ENCODE peak calls at places on chromosomes 7 and 10, in ten cellular contexts. R, Z, O, T, D, B, A, H, S and V are unnamed samples. For H3K4me1, H3K36me3 and H3K27me3, the result is how much of the 10 kb centered on the place peaks cover.

GRCh38 chr10:48551796-48552591 is 52.9 kb downstream of the ARHGAP22 start:
- DNase-seq in R (no peak), Z (peak), O (peak), T (peak), D (peak), B (peak), A (peak), H (no peak), S (peak), V (peak)

GRCh38 chr7:20588678-20589077 is 26.8 kb upstream of the ABCB5 start:
- DNase-seq in R (no peak), Z (no peak), O (no peak), T (no peak), D (no peak), B (no peak), A (no peak), H (no peak), S (no peak), V (no peak)

GRCh38 chr10:92045641-92046106 is 122.1 kb downstream of the BTAF1 start:
- DNase-seq in R (no peak), Z (no peak), O (no peak), T (no peak), D (peak), B (no peak), A (no peak), H (no peak), S (peak), V (no peak)

GRCh38 chr7:158827411-158828342 is 1.6 kb downstream of the ESYT2 start:
- DNase-seq in R (no peak), Z (no peak), O (peak), T (no peak), D (no peak), B (peak), A (peak), H (no peak), S (no peak), V (no peak)

GRCh38 chr7:35253680-35254495 is at the start of gene TBX20:
- DNase-seq in R (no peak), Z (no peak), O (peak), T (peak), D (peak), B (peak), A (peak), H (peak), S (peak), V (peak)

GRCh38 chr7:91357929-91358328 is 93.7 kb downstream of the FZD1 start:
- DNase-seq in R (no peak), Z (no peak), O (no peak), T (no peak), D (no peak), B (no peak), A (peak), H (no peak), S (no peak), V (no peak)

GRCh38 chr7:2271273-2272026 is 29.4 kb downstream of the NUDT1 start:
- DNase-seq in R (no peak), Z (no peak), O (no peak), T (no peak), D (no peak), B (no peak), A (no peak), H (no peak), S (peak), V (no peak)

GRCh38 chr10:71191459-71192113 is 20.8 kb upstream of the UNC5B start:
- DNase-seq in R (no peak), Z (no peak), O (no peak), T (no peak), D (no peak), B (no peak), A (no peak), H (no peak), S (peak), V (peak)

GRCh38 chr10:61754553-61755540 is 92.1 kb downstream of the CABCOCO1 start:
- DNase-seq in R (no peak), Z (no peak), O (no peak), T (no peak), D (no peak), B (peak), A (peak), H (no peak), S (no peak), V (no peak)

GRCh38 chr10:80357804-80358125 is 1.2 kb downstream of the DYDC2 start:
- DNase-seq in R (no peak), Z (no peak), O (no peak), T (no peak), D (no peak), B (no peak), A (no peak), H (no peak), S (no peak), V (no peak)

GRCh38 chr7:130379551-130380120 is 658 bp upstream of the CPA1 start:
- DNase-seq in R (no peak), Z (no peak), O (no peak), T (no peak), D (peak), B (no peak), A (no peak), H (no peak), S (peak), V (no peak)

GRCh38 chr7:69941077-69941476 is 342.8 kb downstream of the AUTS2 start:
- DNase-seq in R (no peak), Z (no peak), O (no peak), T (no peak), D (no peak), B (no peak), A (no peak), H (no peak), S (no peak), V (no peak)

GRCh38 chr10:62562795-62563194 is 188.6 kb downstream of the ZNF365 start:
- DNase-seq in R (no peak), Z (no peak), O (no peak), T (no peak), D (no peak), B (no peak), A (no peak), H (no peak), S (no peak), V (no peak)

GRCh38 chr7:4226166-4226857 is 455.8 kb upstream of the FOXK1 start:
- DNase-seq in R (peak), Z (peak), O (no peak), T (no peak), D (no peak), B (no peak), A (no peak), H (no peak), S (peak), V (no peak)

GRCh38 chr10:22042557-22043326 is 39.2 kb upstream of the DNAJC1 start:
- DNase-seq in R (no peak), Z (peak), O (peak), T (no peak), D (peak), B (no peak), A (no peak), H (no peak), S (peak), V (no peak)

GRCh38 chr10:128274938-128275337 is 148.7 kb upstream of the MKI67 start:
- DNase-seq in R (no peak), Z (no peak), O (peak), T (peak), D (peak), B (no peak), A (peak), H (no peak), S (no peak), V (peak)

GRCh38 chr7:112202819-112203218 is 3.4 kb downstream of the DOCK4 start:
- DNase-seq in R (peak), Z (no peak), O (peak), T (peak), D (no peak), B (no peak), A (peak), H (peak), S (no peak), V (peak)

GRCh38 chr10:36677170-36677768 is 448.1 kb upstream of the ANKRD30A start:
- DNase-seq in R (no peak), Z (no peak), O (no peak), T (no peak), D (no peak), B (peak), A (peak), H (no peak), S (no peak), V (no peak)

GRCh38 chr7:2759736-2760097 is 71.7 kb downstream of the AMZ1 start:
- DNase-seq in R (no peak), Z (no peak), O (no peak), T (no peak), D (no peak), B (no peak), A (no peak), H (peak), S (no peak), V (no peak)

GRCh38 chr10:70348228-70348850 is 34.1 kb downstream of the LRRC20 start:
- DNase-seq in R (no peak), Z (no peak), O (peak), T (peak), D (peak), B (no peak), A (peak), H (peak), S (peak), V (peak)

GRCh38 chr10:112006831-112007230 is 176.7 kb downstream of the GPAM start:
- DNase-seq in R (no peak), Z (no peak), O (no peak), T (no peak), D (no peak), B (no peak), A (no peak), H (no peak), S (no peak), V (no peak)

GRCh38 chr7:2508327-2509231 is 11.0 kb upstream of the LFNG start:
- DNase-seq in R (no peak), Z (no peak), O (no peak), T (no peak), D (no peak), B (peak), A (peak), H (no peak), S (peak), V (peak)

GRCh38 chr10:79397051-79397450 is 48.4 kb downstream of the ZCCHC24 start:
- DNase-seq in R (no peak), Z (no peak), O (no peak), T (no peak), D (no peak), B (no peak), A (no peak), H (no peak), S (no peak), V (no peak)

GRCh38 chr10:119383174-119383856 is 159.2 kb downstream of the RGS10 start:
- DNase-seq in R (no peak), Z (no peak), O (no peak), T (no peak), D (no peak), B (no peak), A (no peak), H (no peak), S (no peak), V (no peak)

GRCh38 chr7:81598951-81599350 is 170.9 kb downstream of the HGF start:
- DNase-seq in R (no peak), Z (no peak), O (no peak), T (no peak), D (no peak), B (no peak), A (no peak), H (no peak), S (no peak), V (no peak)

GRCh38 chr7:103811997-103812396 is 177.5 kb downstream of the RELN start:
- DNase-seq in R (peak), Z (no peak), O (peak), T (no peak), D (no peak), B (no peak), A (no peak), H (no peak), S (no peak), V (no peak)

GRCh38 chr10:125161570-125162139 is 1.3 kb upstream of the CTBP2 start:
- DNase-seq in R (no peak), Z (no peak), O (peak), T (peak), D (peak), B (peak), A (no peak), H (peak), S (no peak), V (no peak)

GRCh38 chr10:122852261-122852660 is 6.6 kb upstream of the CUZD1 start:
- DNase-seq in R (no peak), Z (no peak), O (no peak), T (no peak), D (no peak), B (no peak), A (no peak), H (no peak), S (peak), V (no peak)
- H3K4me1 ChIP-seq in R (under half), Z (under half), O (under half), T (under half), D (under half), B (under half), A (under half), H (under half), S (under half), V (under half)

DNA sequence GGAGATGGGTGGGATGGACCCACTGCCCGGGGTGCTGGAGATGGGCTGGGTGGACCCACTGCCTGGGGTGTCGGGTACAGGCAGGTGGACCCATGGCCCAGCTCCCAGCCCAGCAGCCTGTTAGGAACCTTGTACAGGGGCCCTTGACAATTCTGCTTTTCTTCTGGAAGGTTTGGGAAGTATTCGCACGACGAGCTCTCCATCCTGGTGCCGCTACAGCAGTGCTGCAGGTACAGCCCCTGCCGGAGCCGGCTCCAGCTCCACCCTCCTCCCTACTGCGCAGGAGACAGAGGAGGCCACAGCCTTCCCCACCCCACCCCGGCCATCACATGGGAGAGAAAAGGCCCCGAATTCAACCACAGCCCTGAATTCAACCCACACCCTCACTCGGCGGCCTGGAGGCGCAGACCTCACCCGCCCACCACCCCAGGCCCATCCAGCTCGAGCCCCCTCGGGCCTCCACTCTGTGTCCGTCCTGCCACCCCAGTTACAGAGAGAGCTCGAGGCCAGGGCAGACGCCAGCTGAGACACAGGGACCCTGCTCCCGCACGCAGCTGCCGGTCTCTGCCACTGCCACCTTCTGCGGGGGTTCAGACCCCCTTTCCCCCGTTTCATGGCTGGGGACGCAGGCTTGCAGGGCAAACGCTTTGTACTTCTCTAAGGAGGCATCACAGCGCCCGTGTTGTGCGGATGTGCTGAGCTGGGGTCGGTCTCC is 31.3 kb upstream of the FOXL3 start:
- DNase-seq in R (no peak), Z (no peak), O (no peak), T (no peak), D (no peak), B (no peak), A (no peak), H (no peak), S (no peak), V (no peak)
- H3K36me3 ChIP-seq in R (under half), Z (under half), O (under half), T (under half), D (under half), B (half or more), A (half or more), H (half or more), S (under half), V (under half)

DNA sequence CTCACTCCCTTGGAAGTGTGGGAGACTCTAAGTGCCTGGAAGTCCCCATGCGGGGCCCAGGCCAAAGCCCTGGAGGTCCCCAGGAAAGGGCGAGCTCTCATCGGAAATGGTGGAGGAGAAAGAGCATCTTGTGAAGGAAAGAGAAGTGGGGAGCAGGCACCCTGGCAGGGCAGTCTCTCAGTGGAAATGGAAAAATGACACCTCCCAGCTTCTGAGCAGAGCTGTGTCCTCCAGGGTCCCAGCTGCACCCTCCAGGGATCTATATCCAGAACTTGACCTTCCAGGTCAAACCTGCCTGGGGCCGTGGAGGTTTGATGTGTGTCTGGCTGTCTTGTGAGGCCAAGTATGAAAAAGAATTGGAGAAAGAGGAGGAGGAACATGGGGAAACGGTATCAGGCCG is 29.5 kb downstream of the PAX2 start:
- DNase-seq in R (no peak), Z (no peak), O (no peak), T (no peak), D (no peak), B (no peak), A (no peak), H (no peak), S (no peak), V (no peak)
- H3K27me3 ChIP-seq in R (under half), Z (under half), O (half or more), T (under half), D (under half), B (under half), A (half or more), H (under half), S (half or more), V (under half)

DNA sequence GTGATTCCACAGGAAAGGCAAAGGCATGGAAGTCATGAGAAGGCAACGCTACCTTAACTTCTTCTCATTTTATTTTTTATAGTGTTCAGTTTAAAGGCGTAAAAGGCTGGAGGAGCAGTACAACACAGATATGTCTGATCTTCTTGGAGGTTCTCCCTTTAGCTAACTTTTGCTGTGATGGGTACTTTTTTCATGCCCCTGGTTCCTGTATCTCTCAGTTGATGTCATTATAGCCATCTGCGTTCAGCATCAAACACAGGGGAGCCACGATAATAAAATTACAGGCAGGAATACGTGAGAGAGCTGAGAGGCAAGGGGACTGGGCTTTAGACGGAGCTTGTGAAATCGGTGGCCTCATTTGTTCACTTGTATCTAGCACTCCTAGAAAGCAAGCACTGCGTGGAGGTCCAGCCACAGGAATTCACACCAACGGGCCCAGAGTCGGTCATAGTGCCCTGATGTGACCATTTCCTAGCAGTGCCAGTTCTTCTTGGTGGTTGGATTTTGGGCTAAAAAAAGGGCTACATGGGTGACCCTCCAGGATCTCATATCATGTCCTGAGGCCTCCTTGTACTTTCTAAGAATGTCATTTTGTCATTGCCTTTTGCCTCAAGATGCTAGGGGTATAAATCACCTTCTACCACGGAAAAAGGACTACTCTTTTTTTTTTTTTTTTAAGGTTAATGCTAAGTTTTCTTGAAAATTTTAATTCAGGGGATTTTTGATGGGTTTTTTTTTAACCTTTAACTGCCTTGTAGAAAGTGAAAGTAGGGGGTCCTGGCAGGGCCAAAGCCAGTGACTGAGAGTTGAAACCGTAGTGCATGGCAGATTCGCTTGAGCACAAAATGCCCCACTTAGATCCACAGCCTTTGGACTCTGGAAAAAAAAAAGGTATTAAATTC is 191.5 kb downstream of the CELF2 start:
- DNase-seq in R (no peak), Z (no peak), O (no peak), T (no peak), D (no peak), B (no peak), A (no peak), H (no peak), S (no peak), V (no peak)
- H3K4me1 ChIP-seq in R (under half), Z (under half), O (under half), T (under half), D (under half), B (under half), A (under half), H (under half), S (under half), V (under half)

DNA sequence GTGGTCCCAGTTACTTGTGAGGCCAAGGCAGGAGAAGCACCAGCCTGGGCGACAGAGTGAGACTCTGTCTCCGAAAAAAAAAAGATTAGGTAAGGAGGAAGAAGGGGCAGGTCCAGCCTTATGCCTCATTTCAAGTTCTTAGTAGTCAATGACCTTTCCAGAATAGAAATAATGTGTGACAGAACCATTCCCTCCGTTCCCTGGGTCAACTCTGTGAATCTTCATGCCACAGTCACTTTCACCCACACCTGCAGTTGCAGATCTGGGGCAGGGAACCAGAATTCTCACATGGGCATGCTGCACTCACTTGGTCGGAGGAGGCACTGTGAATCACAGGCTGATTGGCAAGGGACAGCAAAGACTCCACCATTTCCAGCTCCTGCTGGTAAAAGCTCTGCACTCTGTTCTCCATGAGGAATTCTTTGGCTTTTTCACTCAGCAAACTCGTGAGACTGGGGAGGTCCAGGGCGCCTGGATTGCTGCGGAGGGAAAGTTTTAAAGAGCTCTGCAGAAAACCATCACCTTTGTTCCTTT is 20.7 kb downstream of the STN1 start:
- DNase-seq in R (no peak), Z (no peak), O (no peak), T (no peak), D (no peak), B (no peak), A (no peak), H (no peak), S (no peak), V (no peak)
- H3K36me3 ChIP-seq in R (under half), Z (under half), O (under half), T (under half), D (under half), B (under half), A (under half), H (half or more), S (under half), V (under half)